ENCODE peak calls at places on chromosomes 13 and 19, in nine cellular contexts. E is NCI-H1436 treated with DMSO at 0.1 percent for 48 hours; H is NCI-H1105; T is CD8-positive, alpha-beta memory T cell; K is NAMALWA; U is GM12878; Y is lung microvascular endothelial cell; M is activated B cell treated with CpG ODN at 0.5 μM for 24 hours; P is HS-5. Z is an unnamed sample.

GRCh38 chr19:7799640-7800355 is 30.2 kb upstream of the EVI5L start:
- DNase-seq in E (peak; percentile 9), H (peak; percentile 59), T (peak; percentile 44), K (peak; percentile 77), U (no peak), Y (peak; percentile 88), M (peak; percentile 35), P (no peak), Z (peak; percentile 67)

GRCh38 chr19:48363810-48364563 is at the start of the genes SYNGR4 and TMEM143:
- DNase-seq in E (peak; percentile 100), H (peak; percentile 99), T (peak; percentile 98), K (peak; percentile 100), U (peak; percentile 99), Y (peak; percentile 100), M (peak; percentile 93), P (peak; percentile 98), Z (peak; percentile 93)

GRCh38 chr13:94464771-94465170 is 14.7 kb downstream of the DCT start:
- DNase-seq in E (no peak), H (no peak), T (no peak), K (no peak), U (no peak), Y (no peak), M (no peak), P (no peak), Z (no peak)

GRCh38 chr13:98648141-98648540 is 71.2 kb upstream of the STK24 start:
- DNase-seq in E (no peak), H (no peak), T (no peak), K (no peak), U (no peak), Y (no peak), M (no peak), P (no peak), Z (no peak)

GRCh38 chr13:113851826-113852535 is 11.9 kb downstream of the GAS6 start:
- DNase-seq in E (no peak), H (no peak), T (no peak), K (no peak), U (no peak), Y (no peak), M (no peak), P (no peak), Z (no peak)

GRCh38 chr13:106524108-106524507 is 11.4 kb downstream of the EFNB2 start:
- DNase-seq in E (no peak), H (no peak), T (no peak), K (no peak), U (no peak), Y (no peak), M (no peak), P (no peak), Z (no peak)

GRCh38 chr19:44820648-44821609 is 12.0 kb downstream of the BCAM start:
- DNase-seq in E (no peak), H (no peak), T (no peak), K (no peak), U (no peak), Y (peak; percentile 39), M (no peak), P (no peak), Z (peak; percentile 35)

GRCh38 chr13:35995136-35995535 is 136.0 kb downstream of the DCLK1 start:
- DNase-seq in E (no peak), H (no peak), T (no peak), K (no peak), U (no peak), Y (no peak), M (no peak), P (no peak), Z (no peak)

GRCh38 chr19:46115396-46116109 is 8.9 kb downstream of the IGFL3 start:
- DNase-seq in E (no peak), H (no peak), T (no peak), K (no peak), U (peak; percentile 31), Y (no peak), M (no peak), P (peak; percentile 39), Z (peak; percentile 28)

GRCh38 chr19:47381653-47382279 is 32.7 kb downstream of the DHX34 start:
- DNase-seq in E (no peak), H (no peak), T (peak; percentile 11), K (peak; percentile 66), U (no peak), Y (no peak), M (no peak), P (no peak), Z (no peak)

GRCh38 chr19:17020823-17021222 is 5.8 kb downstream of the CPAMD8 start:
- DNase-seq in E (no peak), H (no peak), T (no peak), K (peak; percentile 95), U (no peak), Y (peak; percentile 32), M (no peak), P (no peak), Z (no peak)

GRCh38 chr13:36217456-36217855 is 3.1 kb upstream of the SOHLH2 start:
- DNase-seq in E (no peak), H (no peak), T (no peak), K (no peak), U (no peak), Y (no peak), M (no peak), P (no peak), Z (no peak)

GRCh38 chr19:16824658-16825311 is 4.4 kb upstream of the SIN3B start:
- DNase-seq in E (no peak), H (no peak), T (no peak), K (no peak), U (no peak), Y (peak; percentile 30), M (no peak), P (no peak), Z (no peak)

GRCh38 chr19:52946322-52947310 is 16.1 kb downstream of the ZNF816 start:
- DNase-seq in E (no peak), H (no peak), T (no peak), K (no peak), U (no peak), Y (peak; percentile 18), M (no peak), P (no peak), Z (peak; percentile 90)

GRCh38 chr19:13999085-13999484 is 7.0 kb downstream of the RFX1 start:
- DNase-seq in E (no peak), H (no peak), T (no peak), K (no peak), U (no peak), Y (no peak), M (no peak), P (no peak), Z (no peak)

GRCh38 chr19:15154002-15154612 is 46.7 kb downstream of the NOTCH3 start:
- DNase-seq in E (no peak), H (no peak), T (no peak), K (peak; percentile 79), U (no peak), Y (peak; percentile 59), M (no peak), P (no peak), Z (peak; percentile 73)

GRCh38 chr19:2555422-2556220 is 79.7 kb downstream of the GADD45B start:
- DNase-seq in E (no peak), H (no peak), T (no peak), K (no peak), U (no peak), Y (no peak), M (no peak), P (no peak), Z (no peak)